ENCODE peak calls at places on chromosomes 3 and 15, in four cellular contexts. One of them, this sample, is unnamed.

GRCh38 chr15:96330064-96330449 is 443 bp upstream of the NR2F2 start:
- DNase-seq in tibial artery: peak; percentile 91
- DNase-seq in endothelial cell: peak; percentile 59
- DNase-seq in lower leg skin: no peak
- DNase-seq in this sample: no peak

GRCh38 chr3:169836942-169837275 is 24.2 kb upstream of the LRRC34 start:
- DNase-seq in tibial artery: no peak
- DNase-seq in endothelial cell: no peak
- DNase-seq in lower leg skin: no peak
- DNase-seq in this sample: no peak

GRCh38 chr3:53642211-53642610 is 147.8 kb downstream of the CACNA1D start:
- DNase-seq in tibial artery: no peak
- DNase-seq in endothelial cell: no peak
- DNase-seq in lower leg skin: no peak
- DNase-seq in this sample: no peak

GRCh38 chr15:67618312-67618711 is 75.8 kb downstream of the MAP2K5 start:
- DNase-seq in tibial artery: no peak
- DNase-seq in endothelial cell: no peak
- DNase-seq in lower leg skin: no peak
- DNase-seq in this sample: no peak

GRCh38 chr3:38998086-38998485 is 53.7 kb downstream of the SCN11A start:
- DNase-seq in tibial artery: no peak
- DNase-seq in endothelial cell: no peak
- DNase-seq in lower leg skin: no peak
- DNase-seq in this sample: no peak

GRCh38 chr3:55309336-55309735 is 177.8 kb downstream of the WNT5A start:
- DNase-seq in tibial artery: no peak
- DNase-seq in endothelial cell: no peak
- DNase-seq in lower leg skin: no peak
- DNase-seq in this sample: no peak

GRCh38 chr3:177597325-177598109 is 400.2 kb upstream of the TBL1XR1 start:
- DNase-seq in tibial artery: peak; percentile 75
- DNase-seq in endothelial cell: no peak
- DNase-seq in lower leg skin: peak; percentile 77
- DNase-seq in this sample: no peak

GRCh38 chr15:20341901-20342605 is 199.5 kb downstream of the GOLGA6L6 start:
- DNase-seq in tibial artery: peak; percentile 88
- DNase-seq in endothelial cell: peak; percentile 43
- DNase-seq in lower leg skin: no peak
- DNase-seq in this sample: peak; percentile 100

GRCh38 chr3:134237454-134238145 is 13.1 kb downstream of the RYK start:
- DNase-seq in tibial artery: no peak
- DNase-seq in endothelial cell: no peak
- DNase-seq in lower leg skin: no peak
- DNase-seq in this sample: no peak

GRCh38 chr3:170529346-170529745 is 56.5 kb downstream of the SLC7A14 start:
- DNase-seq in tibial artery: no peak
- DNase-seq in endothelial cell: no peak
- DNase-seq in lower leg skin: no peak
- DNase-seq in this sample: no peak

GRCh38 chr15:26260517-26261133 is 397.5 kb upstream of the ATP10A start:
- DNase-seq in tibial artery: no peak
- DNase-seq in endothelial cell: peak; percentile 58
- DNase-seq in lower leg skin: no peak
- DNase-seq in this sample: no peak

GRCh38 chr3:177770821-177771220 is 573.5 kb upstream of the TBL1XR1 start:
- DNase-seq in tibial artery: no peak
- DNase-seq in endothelial cell: no peak
- DNase-seq in lower leg skin: no peak
- DNase-seq in this sample: no peak

GRCh38 chr3:53236112-53236841 is 19.5 kb downstream of the TKT start:
- DNase-seq in tibial artery: peak; percentile 87
- DNase-seq in endothelial cell: peak; percentile 49
- DNase-seq in lower leg skin: no peak
- DNase-seq in this sample: no peak

GRCh38 chr15:67685008-67685599 is 140.2 kb upstream of the SKOR1 start:
- DNase-seq in tibial artery: no peak
- DNase-seq in endothelial cell: no peak
- DNase-seq in lower leg skin: no peak
- DNase-seq in this sample: no peak

GRCh38 chr3:63911395-63911900 is 735 bp downstream of the SCAANT1 start:
- DNase-seq in tibial artery: no peak
- DNase-seq in endothelial cell: no peak
- DNase-seq in lower leg skin: no peak
- DNase-seq in this sample: no peak

GRCh38 chr3:136818191-136818850 is 605 bp upstream of the SLC35G2 start:
- DNase-seq in tibial artery: peak; percentile 66
- DNase-seq in endothelial cell: peak; percentile 4
- DNase-seq in lower leg skin: peak; percentile 30
- DNase-seq in this sample: no peak

GRCh38 chr3:159191454-159191853 is 389.6 kb downstream of the MFSD1 start:
- DNase-seq in tibial artery: no peak
- DNase-seq in endothelial cell: no peak
- DNase-seq in lower leg skin: no peak
- DNase-seq in this sample: no peak

GRCh38 chr3:72379500-72380187 is 468.6 kb downstream of the SHQ1 start:
- DNase-seq in tibial artery: no peak
- DNase-seq in endothelial cell: no peak
- DNase-seq in lower leg skin: no peak
- DNase-seq in this sample: no peak

GRCh38 chr3:41450416-41451231 is 251.3 kb downstream of the CTNNB1 start:
- DNase-seq in tibial artery: no peak
- DNase-seq in endothelial cell: peak; percentile 4
- DNase-seq in lower leg skin: no peak
- DNase-seq in this sample: no peak

GRCh38 chr3:71006810-71007785 is 576.4 kb downstream of the FOXP1 start:
- DNase-seq in tibial artery: no peak
- DNase-seq in endothelial cell: no peak
- DNase-seq in lower leg skin: no peak
- DNase-seq in this sample: no peak

GRCh38 chr15:38558714-38559059 is 5.9 kb downstream of the RASGRP1 start:
- DNase-seq in tibial artery: no peak
- DNase-seq in endothelial cell: no peak
- DNase-seq in lower leg skin: no peak
- DNase-seq in this sample: no peak

GRCh38 chr3:129013491-129013891 is 12.4 kb downstream of the EFCC1 start:
- DNase-seq in tibial artery: no peak
- DNase-seq in endothelial cell: no peak
- DNase-seq in lower leg skin: no peak
- DNase-seq in this sample: no peak

GRCh38 chr15:59296181-59296617 is 76.5 kb downstream of the MYO1E start:
- DNase-seq in tibial artery: no peak
- DNase-seq in endothelial cell: no peak
- DNase-seq in lower leg skin: no peak
- DNase-seq in this sample: no peak

GRCh38 chr15:68829068-68829467 is 8.4 kb upstream of the ANP32A start:
- DNase-seq in tibial artery: no peak
- DNase-seq in endothelial cell: peak; percentile 11
- DNase-seq in lower leg skin: no peak
- DNase-seq in this sample: no peak

GRCh38 chr3:197241173-197241572 is 57.2 kb downstream of the DLG1 start:
- DNase-seq in tibial artery: no peak
- DNase-seq in endothelial cell: no peak
- DNase-seq in lower leg skin: no peak
- DNase-seq in this sample: no peak

GRCh38 chr3:157465741-157466140 is 29.1 kb downstream of the PTX3 start:
- DNase-seq in tibial artery: no peak
- DNase-seq in endothelial cell: no peak
- DNase-seq in lower leg skin: no peak
- DNase-seq in this sample: no peak

GRCh38 chr15:65366122-65366892 is 11.5 kb downstream of the IGDCC3 start:
- DNase-seq in tibial artery: no peak
- DNase-seq in endothelial cell: no peak
- DNase-seq in lower leg skin: no peak
- DNase-seq in this sample: no peak

GRCh38 chr3:185846041-185846440 is 21.2 kb upstream of the IGF2BP2 start:
- DNase-seq in tibial artery: no peak
- DNase-seq in endothelial cell: no peak
- DNase-seq in lower leg skin: no peak
- DNase-seq in this sample: no peak

GRCh38 chr3:138687236-138687635 is 78.7 kb downstream of the FAIM start:
- DNase-seq in tibial artery: no peak
- DNase-seq in endothelial cell: no peak
- DNase-seq in lower leg skin: no peak
- DNase-seq in this sample: no peak

GRCh38 chr15:92268900-92269299 is 124.8 kb upstream of the ST8SIA2 start:
- DNase-seq in tibial artery: no peak
- DNase-seq in endothelial cell: no peak
- DNase-seq in lower leg skin: no peak
- DNase-seq in this sample: no peak

GRCh38 chr15:41207687-41208448 is 22.7 kb downstream of the EXD1 start:
- DNase-seq in tibial artery: no peak
- DNase-seq in endothelial cell: no peak
- DNase-seq in lower leg skin: no peak
- DNase-seq in this sample: no peak

GRCh38 chr15:49830411-49830810 is 209.6 kb downstream of the DTWD1 start:
- DNase-seq in tibial artery: no peak
- DNase-seq in endothelial cell: no peak
- DNase-seq in lower leg skin: no peak
- DNase-seq in this sample: no peak

GRCh38 chr3:127408022-127408683 is 120.3 kb upstream of the PRR20G start:
- DNase-seq in tibial artery: peak; percentile 49
- DNase-seq in endothelial cell: no peak
- DNase-seq in lower leg skin: no peak
- DNase-seq in this sample: no peak

DNA sequence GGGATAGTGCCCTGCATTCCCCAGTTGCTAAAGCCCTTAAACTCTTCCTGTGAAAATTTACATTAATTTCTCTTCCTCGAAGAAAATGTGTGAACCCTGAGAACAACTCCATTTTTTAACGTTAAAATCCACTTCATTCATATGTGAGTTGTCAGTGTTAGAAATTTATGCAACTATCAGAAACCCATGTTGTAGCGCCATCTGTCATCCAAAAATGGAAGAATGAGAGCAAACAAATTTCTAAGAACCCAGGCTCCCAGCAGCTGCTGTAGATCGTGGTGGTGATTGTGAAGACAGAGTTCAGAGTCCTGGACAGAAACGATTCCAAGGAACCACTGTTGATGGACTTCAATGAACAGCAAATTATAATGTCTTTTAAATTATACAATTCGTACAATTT is 179.7 kb upstream of the NDN start:
- DNase-seq in tibial artery: no peak
- DNase-seq in endothelial cell: no peak
- DNase-seq in lower leg skin: no peak
- DNase-seq in this sample: no peak
- TF ChIP-seq CTCF in tibial artery: no peak
- TF ChIP-seq CTCF in endothelial cell: peak; percentile 39
- TF ChIP-seq CTCF in lower leg skin: no peak
- TF ChIP-seq CTCF in this sample: peak; percentile 65

DNA sequence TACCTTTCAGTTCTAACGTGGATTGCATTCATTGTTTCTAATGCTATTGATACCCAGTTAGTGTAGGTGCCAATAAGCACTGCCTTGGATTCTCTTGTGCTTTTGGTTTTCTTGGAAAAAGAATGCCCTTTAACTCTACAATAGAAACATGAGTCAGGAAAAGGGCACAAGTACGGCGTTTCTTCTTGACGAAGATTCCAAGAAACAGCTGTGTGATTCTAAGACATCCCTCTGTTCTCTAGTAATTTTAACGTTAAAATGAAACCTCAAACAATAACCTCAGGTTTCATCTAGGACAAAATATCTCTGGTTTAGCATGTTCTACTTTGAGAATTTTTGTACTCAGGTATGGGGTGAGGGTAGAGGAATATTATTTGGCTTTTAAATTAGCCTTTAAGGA is 540.5 kb upstream of the ATP11B start:
- DNase-seq in tibial artery: no peak
- DNase-seq in endothelial cell: no peak
- DNase-seq in lower leg skin: no peak
- DNase-seq in this sample: no peak
- TF ChIP-seq CTCF in tibial artery: no peak
- TF ChIP-seq CTCF in endothelial cell: no peak
- TF ChIP-seq CTCF in lower leg skin: no peak
- TF ChIP-seq CTCF in this sample: no peak

DNA sequence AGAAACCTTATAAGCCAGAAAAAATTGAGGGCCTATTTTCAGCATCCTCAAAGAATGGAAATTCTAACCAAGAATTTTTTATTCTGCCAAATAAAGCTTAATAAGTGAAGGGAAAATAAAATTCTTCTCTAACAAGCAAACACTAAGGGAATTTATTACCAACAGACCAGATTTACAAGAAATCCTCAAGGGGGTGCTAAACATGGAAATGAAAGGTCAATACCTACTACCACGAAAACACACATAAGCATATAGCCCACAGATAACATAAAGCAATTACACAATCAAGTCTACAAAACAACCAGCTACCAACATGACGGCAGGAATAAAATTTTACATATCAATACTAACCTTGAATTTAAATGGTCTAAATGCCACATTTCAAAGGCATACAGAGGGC is 883.5 kb downstream of the SI start:
- DNase-seq in tibial artery: no peak
- DNase-seq in endothelial cell: no peak
- DNase-seq in lower leg skin: no peak
- DNase-seq in this sample: no peak
- TF ChIP-seq CTCF in tibial artery: no peak
- TF ChIP-seq CTCF in endothelial cell: peak; percentile 22
- TF ChIP-seq CTCF in lower leg skin: no peak
- TF ChIP-seq CTCF in this sample: peak; percentile 29

GRCh38 chr3:194688946-194689345 is 3.3 kb downstream of the FAM43A start:
- DNase-seq in tibial artery: no peak
- DNase-seq in endothelial cell: no peak
- DNase-seq in lower leg skin: no peak
- DNase-seq in this sample: no peak

GRCh38 chr3:194686816-194687637 is 1.3 kb downstream of the FAM43A start:
- DNase-seq in tibial artery: peak; percentile 73
- DNase-seq in endothelial cell: peak; percentile 25
- DNase-seq in lower leg skin: no peak
- DNase-seq in this sample: no peak

GRCh38 chr3:194688207-194688711 is 2.6 kb downstream of the FAM43A start:
- DNase-seq in tibial artery: no peak
- DNase-seq in endothelial cell: peak; percentile 51
- DNase-seq in lower leg skin: no peak
- DNase-seq in this sample: no peak

GRCh38 chr3:194686414-194686815 is 732 bp downstream of the FAM43A start:
- DNase-seq in tibial artery: no peak
- DNase-seq in endothelial cell: no peak
- DNase-seq in lower leg skin: no peak
- DNase-seq in this sample: no peak

DNA sequence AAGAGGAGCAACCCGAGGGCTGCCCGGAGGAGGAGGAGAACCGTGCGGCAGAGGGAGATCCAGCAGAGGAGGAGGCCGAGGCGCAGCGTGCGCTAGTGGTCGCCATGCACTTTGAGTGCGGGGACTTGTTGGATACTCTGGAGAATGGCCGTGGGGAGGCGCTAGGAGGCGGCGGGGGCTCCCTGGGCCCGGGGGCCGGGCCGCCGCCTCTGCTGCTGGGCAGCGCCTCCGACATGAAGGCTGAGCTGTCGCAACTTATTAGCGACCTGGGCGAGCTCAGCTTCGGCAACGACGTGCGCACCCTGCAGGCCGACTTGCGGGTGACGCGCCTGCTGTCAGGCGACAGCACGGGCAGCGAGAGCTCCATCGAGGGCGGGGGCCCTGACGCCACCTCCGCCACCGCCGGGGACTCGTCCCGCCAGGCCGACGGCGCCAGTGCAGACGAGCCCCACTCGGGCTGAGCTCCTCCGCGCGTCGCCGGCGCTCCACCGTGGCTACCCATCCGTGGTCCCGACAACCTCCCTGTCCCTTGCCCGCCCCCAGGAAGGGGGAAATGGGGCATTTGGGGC is 2.0 kb downstream of the FAM43A start:
- DNase-seq in tibial artery: peak; percentile 75
- DNase-seq in endothelial cell: peak; percentile 74
- DNase-seq in lower leg skin: no peak
- DNase-seq in this sample: peak; percentile 79
- TF ChIP-seq CTCF in tibial artery: peak; percentile 19
- TF ChIP-seq CTCF in endothelial cell: peak; percentile 65
- TF ChIP-seq CTCF in lower leg skin: no peak
- TF ChIP-seq CTCF in this sample: peak; percentile 70